ENCODE peak calls at places on chromosome 6, in five cellular contexts. B is natural killer cell; L is effector memory CD8-positive, alpha-beta T cell; O is Right ventricle myocardium superior; N is activated B cell treated with CpG ODN at 0.5 μM for 24 hours. J is an unnamed sample.

GRCh38 chr6:16781348-16782169 is 20.3 kb upstream of the ATXN1 start:
- ATAC-seq in N (no peak), O (peak; percentile 96), B (no peak), L (no peak), J (no peak)

GRCh38 chr6:36432151-36432633 is 10.5 kb downstream of the PXT1 start:
- ATAC-seq in L (no peak), B (no peak), N (no peak), O (no peak), J (no peak)

GRCh38 chr6:135231469-135231844 is 50.3 kb downstream of the MYB start:
- ATAC-seq in B (no peak), O (no peak), N (no peak), L (no peak), J (no peak)

GRCh38 chr6:528989-529388 is 127.9 kb downstream of the HUS1B start:
- ATAC-seq in B (no peak), O (no peak), N (no peak), L (no peak), J (no peak)

GRCh38 chr6:37477656-37478435 is 21.8 kb downstream of the CCDC167 start:
- ATAC-seq in N (no peak), L (no peak), B (no peak), O (no peak), J (no peak)

GRCh38 chr6:106787327-106788196 is 158.2 kb downstream of the QRSL1 start:
- ATAC-seq in O (no peak), L (no peak), B (no peak), N (no peak), J (no peak)

GRCh38 chr6:8182857-8183256 is 80.5 kb upstream of the EEF1E1 start:
- ATAC-seq in B (no peak), O (peak; percentile 81), N (no peak), L (no peak), J (no peak)

GRCh38 chr6:44974511-44974910 is 353.6 kb upstream of the RUNX2 start:
- ATAC-seq in O (peak; percentile 85), N (no peak), L (no peak), B (no peak), J (no peak)

GRCh38 chr6:12608016-12608860 is 108.3 kb upstream of the PHACTR1 start:
- ATAC-seq in O (no peak), B (no peak), L (no peak), N (peak; percentile 29), J (no peak)

GRCh38 chr6:164303092-164304007 is 888.8 kb downstream of the QKI start:
- ATAC-seq in B (no peak), O (peak; percentile 90), L (no peak), N (no peak), J (peak; percentile 78)

GRCh38 chr6:30800876-30801275 is 56.5 kb upstream of the IER3 start:
- ATAC-seq in N (no peak), B (no peak), L (no peak), O (peak; percentile 62), J (peak; percentile 71)

GRCh38 chr6:33627876-33628275 is 6.8 kb downstream of the ITPR3 start:
- ATAC-seq in L (no peak), B (no peak), N (no peak), O (peak; percentile 13), J (peak; percentile 35)

GRCh38 chr6:144688713-144689112 is 403.6 kb downstream of the UTRN start:
- ATAC-seq in B (no peak), O (no peak), L (no peak), N (no peak), J (no peak)

GRCh38 chr6:164276211-164276610 is 861.7 kb downstream of the QKI start:
- ATAC-seq in O (peak; percentile 41), L (no peak), B (no peak), N (no peak), J (no peak)

GRCh38 chr6:125746731-125747588 is 2.5 kb upstream of the HEY2 start:
- ATAC-seq in L (peak; percentile 65), O (peak; percentile 47), B (peak; percentile 74), N (peak; percentile 49), J (peak; percentile 7)

GRCh38 chr6:40845588-40845987 is 193.4 kb downstream of the UNC5CL start:
- ATAC-seq in B (no peak), N (no peak), O (no peak), L (no peak), J (no peak)

GRCh38 chr6:22928775-22929174 is 359.4 kb downstream of the HDGFL1 start:
- ATAC-seq in L (no peak), B (no peak), O (peak; percentile 58), N (no peak), J (no peak)

GRCh38 chr6:138785092-138785491 is 10.8 kb upstream of the ECT2L start:
- ATAC-seq in L (no peak), B (no peak), N (no peak), O (peak; percentile 78), J (no peak)

GRCh38 chr6:111761783-111762312 is 111.4 kb downstream of the FYN start:
- ATAC-seq in L (no peak), N (peak; percentile 62), B (no peak), O (no peak), J (no peak)

GRCh38 chr6:11785449-11785951 is 6.9 kb upstream of the ADTRP start:
- ATAC-seq in O (no peak), B (no peak), L (peak; percentile 49), N (no peak), J (no peak)

GRCh38 chr6:73579851-73580246 is 59.0 kb upstream of the EEF1A1 start:
- ATAC-seq in B (peak; percentile 3), O (peak; percentile 72), N (no peak), L (peak; percentile 3), J (peak; percentile 54)

GRCh38 chr6:56833127-56833791 is 121.6 kb upstream of the BEND6 start:
- ATAC-seq in L (no peak), O (peak; percentile 91), B (no peak), N (no peak), J (no peak)

GRCh38 chr6:139172151-139172550 is 37.3 kb downstream of the HECA start:
- ATAC-seq in L (no peak), O (no peak), N (no peak), B (no peak), J (no peak)

GRCh38 chr6:67974931-67975330 is 660.2 kb upstream of the ADGRB3 start:
- ATAC-seq in N (no peak), B (no peak), L (no peak), O (no peak), J (no peak)

GRCh38 chr6:159983641-159984080 is 14.8 kb downstream of the IGF2R start:
- ATAC-seq in N (no peak), O (peak; percentile 14), L (no peak), B (peak; percentile 22), J (peak; percentile 57)

GRCh38 chr6:161186173-161186769 is 87.6 kb downstream of the AGPAT4 start:
- ATAC-seq in B (peak; percentile 59), N (no peak), O (no peak), L (no peak), J (peak; percentile 25)

GRCh38 chr6:14877758-14878157 is 368.1 kb upstream of the JARID2 start:
- ATAC-seq in L (no peak), B (no peak), N (no peak), O (no peak), J (no peak)

GRCh38 chr6:12137480-12137879 is 125.4 kb downstream of the HIVEP1 start:
- ATAC-seq in O (peak; percentile 80), N (no peak), B (no peak), L (no peak), J (peak; percentile 50)

GRCh38 chr6:3258720-3259490 is at the start of gene PSMG4:
- ATAC-seq in B (peak; percentile 95), L (peak; percentile 87), N (peak; percentile 90), O (peak; percentile 99), J (peak; percentile 97)

J was measured in gastroesophageal sphincter.